ENCODE peak calls at places on chromosomes 11 and 22, in four cellular contexts. L, Q, R and W are unnamed samples.

GRCh38 chr22:39029227-39029626 is 8.3 kb downstream of the APOBEC3D start:
- DNase-seq in R (no peak), Q (no peak), L (no peak), W (no peak)

GRCh38 chr22:30649430-30650007 is 13.9 kb downstream of the SLC35E4 start:
- DNase-seq in L (peak; percentile 76), Q (no peak), R (no peak), W (peak; percentile 54)

GRCh38 chr22:34161724-34162123 is 241.4 kb upstream of the LARGE1 start:
- DNase-seq in L (no peak), R (no peak), Q (no peak), W (no peak)

GRCh38 chr22:29882716-29883044 is 294 bp upstream of the MTMR3 start:
- DNase-seq in Q (no peak), R (no peak), L (no peak), W (no peak)

GRCh38 chr11:13098890-13099289 is 89.8 kb downstream of the RASSF10 start:
- DNase-seq in Q (no peak), R (no peak), L (no peak), W (peak; percentile 25)

GRCh38 chr11:85299247-85299646 is 327.9 kb downstream of the DLG2 start:
- DNase-seq in Q (no peak), L (no peak), R (no peak), W (no peak)

GRCh38 chr11:79461144-79461543 is 20.3 kb upstream of the TENM4 start:
- DNase-seq in R (no peak), L (no peak), Q (peak; percentile 5), W (no peak)

GRCh38 chr22:33864723-33865130 is 55.5 kb downstream of the LARGE1 start:
- DNase-seq in Q (no peak), R (peak; percentile 27), L (no peak), W (no peak)

GRCh38 chr22:24404561-24405275 is 22.7 kb upstream of the ADORA2A start:
- DNase-seq in L (no peak), R (no peak), Q (no peak), W (no peak)

GRCh38 chr22:41565403-41566054 is 4.7 kb downstream of the CSDC2 start:
- DNase-seq in L (peak; percentile 12), R (no peak), Q (no peak), W (no peak)

GRCh38 chr11:123434262-123434661 is 4.2 kb downstream of the GRAMD1B start:
- DNase-seq in L (no peak), Q (no peak), R (no peak), W (no peak)

GRCh38 chr11:88478136-88478785 is 140.7 kb upstream of the CTSC start:
- DNase-seq in L (no peak), Q (no peak), R (no peak), W (no peak)

GRCh38 chr11:123314972-123315371 is 115.1 kb upstream of the GRAMD1B start:
- DNase-seq in L (no peak), R (peak; percentile 36), Q (no peak), W (no peak)

GRCh38 chr11:133162228-133162627 is 370.1 kb downstream of the OPCML start:
- DNase-seq in L (no peak), Q (no peak), R (no peak), W (no peak)

GRCh38 chr11:128518493-128519207 is 68.7 kb downstream of the ETS1 start:
- DNase-seq in L (no peak), R (no peak), Q (no peak), W (peak; percentile 58)

GRCh38 chr11:69401715-69402114 is 79.7 kb upstream of the LINC01488 start:
- DNase-seq in L (no peak), Q (no peak), R (no peak), W (no peak)

GRCh38 chr11:70645537-70645936 is 247.2 kb downstream of the CTTN start:
- DNase-seq in L (no peak), Q (no peak), R (no peak), W (no peak)

GRCh38 chr22:20867179-20868099 is 8.6 kb downstream of the SNAP29 start:
- DNase-seq in Q (no peak), L (no peak), R (peak; percentile 35), W (no peak)

GRCh38 chr22:42992092-42992491 is 22.9 kb downstream of the PACSIN2 start:
- DNase-seq in L (no peak), Q (no peak), R (no peak), W (no peak)

GRCh38 chr11:121207485-121208115 is 85.0 kb upstream of the SC5D start:
- DNase-seq in L (no peak), Q (no peak), R (no peak), W (no peak)

GRCh38 chr11:134387501-134387900 is 24.5 kb downstream of the B3GAT1 start:
- DNase-seq in Q (no peak), R (no peak), L (no peak), W (no peak)

GRCh38 chr11:117096140-117096972 is 1.9 kb downstream of the SIK3 start:
- DNase-seq in Q (no peak), R (no peak), L (no peak), W (peak; percentile 75)

GRCh38 chr11:6387811-6388599 is 2.3 kb upstream of the SMPD1 start:
- DNase-seq in R (no peak), L (no peak), Q (no peak), W (no peak)

GRCh38 chr11:119590651-119591308 is 138.2 kb downstream of the NECTIN1 start:
- DNase-seq in L (no peak), Q (no peak), R (no peak), W (no peak)

GRCh38 chr22:19517171-19517500 is 7.1 kb downstream of the CLDN5 start:
- DNase-seq in Q (no peak), L (no peak), R (no peak), W (no peak)

GRCh38 chr11:59875856-59876519 is 2.6 kb upstream of the OOSP3 start:
- DNase-seq in L (no peak), R (no peak), Q (no peak), W (no peak)

GRCh38 chr11:61553373-61554171 is 27.3 kb downstream of the SYT7 start:
- DNase-seq in R (no peak), L (no peak), Q (no peak), W (no peak)

GRCh38 chr11:64028398-64029115 is 7.2 kb upstream of the FLRT1 start:
- DNase-seq in L (no peak), Q (no peak), R (no peak), W (no peak)

GRCh38 chr22:44266811-44267760 is 45.7 kb downstream of the SHISAL1 start:
- DNase-seq in Q (no peak), L (no peak), R (no peak), W (no peak)